ENCODE peak calls at places on chromosomes 6 and 20, in ten cellular contexts. C, T, E, R, S, H, G, I, K and L are unnamed samples.
A peak's percentile ranks its signal among the peaks of the same experiment; 100 is the strongest.

GRCh38 chr6:115131709-115132490 is 789.1 kb upstream of the HS3ST5 start:
- DNase-seq in S (no peak), H (no peak), C (no peak), G (no peak), K (no peak), T (no peak), R (no peak), I (no peak), E (no peak), L (no peak)

GRCh38 chr6:47787620-47788497 is 6.0 kb downstream of the OPN5 start:
- DNase-seq in C (peak; percentile 59), K (peak; percentile 77), S (peak; percentile 59), G (peak; percentile 74), E (no peak), T (peak; percentile 37), R (peak; percentile 69), H (no peak), I (peak; percentile 47), L (peak; percentile 65)

GRCh38 chr6:39508513-39508912 is 186.0 kb upstream of the KCNK16 start:
- DNase-seq in G (no peak), E (no peak), H (no peak), I (no peak), C (no peak), R (no peak), S (no peak), K (no peak), T (no peak), L (no peak)

GRCh38 chr6:98041921-98042320 is 758.9 kb upstream of the MMS22L start:
- DNase-seq in C (no peak), S (no peak), I (no peak), K (no peak), G (no peak), E (no peak), H (no peak), T (no peak), R (no peak), L (no peak)

GRCh38 chr20:14566505-14566904 is 229.1 kb upstream of the FLRT3 start:
- DNase-seq in C (no peak), T (no peak), H (no peak), E (no peak), G (no peak), K (no peak), S (no peak), R (no peak), I (no peak), L (no peak)

GRCh38 chr6:88804701-88805100 is 158.7 kb downstream of the RNGTT start:
- DNase-seq in C (no peak), S (no peak), R (no peak), K (no peak), E (no peak), G (no peak), I (no peak), H (no peak), T (no peak), L (no peak)

GRCh38 chr6:56807335-56807991 is 147.4 kb upstream of the BEND6 start:
- DNase-seq in K (no peak), T (no peak), I (no peak), S (no peak), H (no peak), E (no peak), G (no peak), R (no peak), C (no peak), L (no peak)

GRCh38 chr20:460707-461106 is 1.6 kb downstream of the TBC1D20 start:
- DNase-seq in C (no peak), H (no peak), I (no peak), K (no peak), S (peak; percentile 49), T (no peak), R (no peak), G (no peak), E (no peak), L (no peak)

DNA sequence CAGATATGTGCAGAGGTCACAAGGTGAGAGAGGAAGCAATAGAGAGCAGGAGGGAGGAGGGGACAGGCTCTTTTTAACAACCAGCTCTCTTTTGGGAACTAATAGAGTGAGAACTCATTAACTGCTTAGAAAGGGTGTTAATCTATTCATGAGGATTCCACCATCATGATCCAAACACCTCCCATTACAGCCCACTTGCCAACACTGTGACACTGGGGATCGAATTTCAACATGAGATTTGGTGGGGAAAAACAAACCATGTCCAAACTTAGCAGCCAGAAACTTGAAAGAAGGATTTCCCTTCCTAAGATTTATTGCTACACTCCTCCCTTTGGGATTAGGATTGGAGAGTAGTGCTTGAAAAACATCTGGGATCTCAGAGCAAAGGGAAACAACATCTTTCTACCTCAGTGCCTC is 135.5 kb upstream of the PLCB4 start:
- DNase-seq in S (no peak), H (no peak), G (no peak), K (no peak), E (no peak), I (no peak), C (no peak), T (no peak), R (no peak), L (peak; percentile 76)
- TF ChIP-seq EP300 in S (no peak), H (peak; percentile 76), G (no peak), K (no peak), E (no peak), I (no peak), C (no peak), T (no peak), R (no peak), L (no peak)

GRCh38 chr6:21828689-21829088 is 235.1 kb downstream of the SOX4 start:
- DNase-seq in C (no peak), E (no peak), R (no peak), T (no peak), H (no peak), K (no peak), G (no peak), I (no peak), S (no peak), L (no peak)

GRCh38 chr6:21829126-21829525 is 235.6 kb downstream of the SOX4 start:
- DNase-seq in I (no peak), T (no peak), E (no peak), S (no peak), G (no peak), R (no peak), H (no peak), K (no peak), C (no peak), L (no peak)

GRCh38 chr6:21827425-21828192 is 234.1 kb downstream of the SOX4 start:
- DNase-seq in S (no peak), R (no peak), C (no peak), K (no peak), T (no peak), G (no peak), H (no peak), E (no peak), I (no peak), L (no peak)

GRCh38 chr6:21836292-21836691 is 242.7 kb downstream of the SOX4 start:
- DNase-seq in T (no peak), K (no peak), S (no peak), G (no peak), E (no peak), H (no peak), I (no peak), R (no peak), C (no peak), L (no peak)

DNA sequence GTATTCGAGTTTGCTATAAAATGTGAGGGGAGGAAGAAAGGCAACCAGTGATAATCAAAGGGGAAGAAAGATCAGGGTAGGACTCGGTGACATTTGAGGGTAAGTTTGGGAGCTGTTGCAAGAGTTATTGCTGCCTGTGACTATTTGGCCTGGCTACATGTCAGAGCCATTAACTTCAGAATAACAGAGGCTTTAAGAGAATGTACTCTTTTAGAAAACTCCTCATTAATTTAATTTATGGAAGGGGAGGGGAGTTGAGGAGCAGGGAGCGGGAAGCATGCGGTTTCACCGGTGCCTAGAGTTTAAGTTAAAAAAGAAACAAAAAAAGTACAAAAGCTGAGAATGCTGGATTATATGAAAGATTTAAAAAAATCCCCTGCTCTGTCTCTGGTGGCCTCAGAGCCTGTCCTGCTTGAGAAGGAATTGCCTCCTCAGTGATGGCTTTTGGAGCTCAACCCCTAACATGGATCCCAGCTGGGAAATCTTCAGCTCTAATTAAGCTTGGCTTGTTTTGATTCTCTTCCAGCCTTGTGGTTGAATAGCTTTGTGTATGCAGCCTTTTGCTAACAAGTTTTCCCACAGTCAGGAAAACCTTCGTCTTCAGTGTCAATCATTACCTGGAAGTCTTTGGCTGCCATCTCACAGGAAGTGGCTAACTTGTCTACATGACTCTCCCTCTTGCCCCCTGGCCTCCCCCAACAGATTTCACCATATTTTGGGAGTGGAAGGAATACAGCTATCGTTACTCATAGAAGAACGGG is 238.2 kb downstream of the SOX4 start:
- DNase-seq in C (no peak), H (no peak), K (no peak), I (no peak), E (no peak), R (no peak), T (no peak), S (no peak), G (no peak), L (no peak)
- TF ChIP-seq EP300 in C (no peak), H (no peak), K (no peak), I (no peak), E (no peak), R (no peak), T (no peak), S (no peak), G (no peak), L (no peak)

DNA sequence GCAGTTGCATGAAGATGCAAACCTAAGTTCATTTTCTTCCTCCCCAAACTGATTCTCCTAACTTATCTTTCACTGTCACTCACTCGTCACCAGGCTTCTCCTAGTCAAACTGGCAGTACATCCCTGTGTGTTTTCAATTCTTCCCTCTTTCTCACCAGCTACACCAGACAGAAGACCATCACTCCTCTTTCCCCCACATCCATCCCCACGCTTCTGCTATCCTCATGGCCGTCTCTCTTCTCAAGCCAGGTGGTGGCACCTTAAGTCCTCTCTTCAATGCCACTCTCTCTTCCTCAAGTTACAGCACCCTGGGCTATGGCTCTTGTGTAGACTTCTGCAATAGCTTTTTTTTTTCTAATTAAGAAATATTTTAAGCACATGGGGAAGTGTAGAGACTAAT is 14.4 kb upstream of the TREM2 start:
- DNase-seq in C (no peak), E (no peak), H (no peak), I (no peak), K (no peak), S (no peak), T (no peak), G (no peak), R (no peak), L (no peak)
- TF ChIP-seq EP300 in C (no peak), E (no peak), H (no peak), I (no peak), K (no peak), S (no peak), T (no peak), G (no peak), R (no peak), L (no peak)

GRCh38 chr6:125665415-125665814 is 84.0 kb upstream of the HEY2 start:
- DNase-seq in R (no peak), T (no peak), G (no peak), H (no peak), K (no peak), C (no peak), I (no peak), S (no peak), E (no peak), L (no peak)

GRCh38 chr6:125668071-125668470 is 81.4 kb upstream of the HEY2 start:
- DNase-seq in I (no peak), T (no peak), R (no peak), K (no peak), E (no peak), H (no peak), C (no peak), S (no peak), G (no peak), L (no peak)

GRCh38 chr6:125671323-125671722 is 78.1 kb upstream of the HEY2 start:
- DNase-seq in K (no peak), C (no peak), E (no peak), S (no peak), H (no peak), T (no peak), G (no peak), I (no peak), R (no peak), L (no peak)

GRCh38 chr6:125670586-125670985 is 78.8 kb upstream of the HEY2 start:
- DNase-seq in R (no peak), G (no peak), S (no peak), H (no peak), K (no peak), C (peak; percentile 2), I (no peak), E (no peak), T (no peak), L (peak; percentile 57)

DNA sequence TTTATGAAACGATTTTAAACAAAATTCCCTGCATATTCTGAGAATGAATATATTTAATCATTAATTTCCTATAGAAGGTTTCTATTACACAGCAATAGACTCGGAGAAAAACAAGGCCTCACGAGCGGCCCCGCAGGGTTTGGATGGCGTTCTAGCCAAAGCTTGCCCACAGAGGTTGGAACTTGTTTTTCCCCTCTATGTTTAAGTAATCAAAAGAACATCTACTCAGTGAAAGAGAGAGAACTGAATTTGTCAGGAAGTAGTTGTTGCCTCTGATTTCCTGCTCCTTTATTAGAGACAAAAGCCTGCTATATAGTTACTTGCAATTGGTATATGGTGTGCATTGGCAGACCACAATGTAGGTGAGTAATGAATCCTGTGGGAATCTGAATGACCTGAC is 82.1 kb upstream of the HEY2 start:
- DNase-seq in R (no peak), C (no peak), H (no peak), I (no peak), K (no peak), E (no peak), G (no peak), S (no peak), T (no peak), L (no peak)
- TF ChIP-seq EP300 in R (no peak), C (no peak), H (no peak), I (no peak), K (no peak), E (no peak), G (no peak), S (no peak), T (no peak), L (no peak)